ENCODE peak calls at places on chromosomes 13 and 19, in seven cellular contexts. D is stomach, W is vagina, E is breast epithelium, A is suprapubic skin, O is GM23338, N is sigmoid colon. X is an unnamed sample.

GRCh38 chr13:66660013-66660804 is 569.9 kb downstream of the PCDH9 start:
- DNase-seq in D (no peak), W (no peak), E (no peak), A (no peak), O (no peak), N (no peak), X (no peak)

GRCh38 chr19:2982983-2983350 is 5.6 kb downstream of the TLE6 start:
- DNase-seq in D (peak), W (no peak), E (peak), A (peak), O (no peak), N (peak), X (peak)

GRCh38 chr13:106847049-106847448 is 279.1 kb upstream of the ARGLU1 start:
- DNase-seq in D (no peak), W (no peak), E (no peak), A (no peak), O (no peak), N (no peak), X (no peak)

GRCh38 chr13:26914624-26915023 is 154.0 kb upstream of the GPR12 start:
- DNase-seq in D (no peak), W (no peak), E (no peak), A (peak), O (no peak), N (no peak), X (no peak)

GRCh38 chr13:95660981-95661581 is 15.9 kb upstream of the DNAJC3 start:
- DNase-seq in D (no peak), W (no peak), E (no peak), A (no peak), O (peak), N (no peak), X (no peak)

GRCh38 chr19:32345261-32346207 is at the start of gene ZNF507:
- DNase-seq in D (peak), W (no peak), E (peak), A (peak), O (peak), N (peak), X (peak)

GRCh38 chr13:57314897-57315520 is 148.0 kb downstream of the PRR20E start:
- DNase-seq in D (no peak), W (no peak), E (no peak), A (no peak), O (peak), N (no peak), X (no peak)

GRCh38 chr19:29098863-29099481 is 114.0 kb downstream of the UQCRFS1 start:
- DNase-seq in D (peak), W (no peak), E (no peak), A (peak), O (no peak), N (peak), X (peak)

GRCh38 chr19:12939292-12939606 is 840 bp downstream of the CALR start:
- DNase-seq in D (no peak), W (no peak), E (no peak), A (no peak), O (no peak), N (peak), X (no peak)

GRCh38 chr13:82803341-82803740 is 1078.9 kb downstream of the SLITRK1 start:
- DNase-seq in D (no peak), W (no peak), E (no peak), A (no peak), O (no peak), N (no peak), X (no peak)

GRCh38 chr19:41456342-41456918 is 13.5 kb downstream of the ERICH4 start:
- DNase-seq in D (no peak), W (no peak), E (no peak), A (no peak), O (no peak), N (no peak), X (no peak)

GRCh38 chr19:50663280-50663790 is 14.1 kb downstream of the C19orf81 start:
- DNase-seq in D (no peak), W (no peak), E (no peak), A (no peak), O (no peak), N (no peak), X (no peak)

GRCh38 chr13:44685641-44686040 is 109.5 kb upstream of the TSC22D1 start:
- DNase-seq in D (no peak), W (no peak), E (no peak), A (no peak), O (no peak), N (no peak), X (no peak)

GRCh38 chr13:72507394-72508199 is 219.8 kb downstream of the MZT1 start:
- DNase-seq in D (no peak), W (no peak), E (no peak), A (no peak), O (no peak), N (no peak), X (no peak)

GRCh38 chr19:19541572-19541971 is 3.5 kb downstream of the CILP2 start:
- DNase-seq in D (no peak), W (no peak), E (no peak), A (no peak), O (peak), N (no peak), X (no peak)

GRCh38 chr13:91017031-91017668 is 330.3 kb upstream of the MIR17HG start:
- DNase-seq in D (peak), W (no peak), E (no peak), A (no peak), O (peak), N (no peak), X (no peak)

GRCh38 chr13:41488124-41488523 is 30.8 kb downstream of the RGCC start:
- DNase-seq in D (no peak), W (no peak), E (no peak), A (no peak), O (no peak), N (no peak), X (no peak)

GRCh38 chr13:110197041-110197440 is 109.9 kb downstream of the COL4A1 start:
- DNase-seq in D (no peak), W (no peak), E (no peak), A (no peak), O (no peak), N (no peak), X (no peak)

GRCh38 chr13:38866649-38867048 is 124.0 kb downstream of the STOML3 start:
- DNase-seq in D (no peak), W (no peak), E (no peak), A (no peak), O (no peak), N (no peak), X (no peak)

GRCh38 chr19:19817357-19817756 is 4.2 kb downstream of the ZNF506 start:
- DNase-seq in D (no peak), W (no peak), E (no peak), A (no peak), O (no peak), N (no peak), X (no peak)

GRCh38 chr13:32811297-32811800 is 204.9 kb upstream of the KL start:
- DNase-seq in D (no peak), W (no peak), E (no peak), A (no peak), O (no peak), N (no peak), X (peak)

GRCh38 chr19:5246554-5247155 is 94.0 kb downstream of the PTPRS start:
- DNase-seq in D (no peak), W (no peak), E (no peak), A (no peak), O (no peak), N (no peak), X (no peak)

GRCh38 chr13:42970824-42971669 is 21.0 kb downstream of the EPSTI1 start:
- DNase-seq in D (peak), W (no peak), E (no peak), A (no peak), O (peak), N (no peak), X (peak)

GRCh38 chr19:38392707-38393308 is 4.3 kb downstream of the SPRED3 start:
- DNase-seq in D (peak), W (no peak), E (no peak), A (no peak), O (no peak), N (no peak), X (no peak)

GRCh38 chr13:33340631-33341030 is 55.1 kb upstream of the STARD13 start:
- DNase-seq in D (no peak), W (no peak), E (no peak), A (no peak), O (no peak), N (no peak), X (no peak)

GRCh38 chr19:45113628-45114027 is 20.6 kb downstream of the PPP1R37 start:
- DNase-seq in D (peak), W (no peak), E (peak), A (no peak), O (peak), N (no peak), X (no peak)

GRCh38 chr19:2507109-2507508 is 31.2 kb downstream of the GADD45B start:
- DNase-seq in D (peak), W (no peak), E (peak), A (no peak), O (no peak), N (no peak), X (no peak)

GRCh38 chr13:27487776-27488175 is 37.4 kb upstream of the MTIF3 start:
- DNase-seq in D (no peak), W (no peak), E (no peak), A (no peak), O (no peak), N (peak), X (no peak)

GRCh38 chr13:21583496-21583895 is 20.5 kb downstream of the MICU2 start:
- DNase-seq in D (no peak), W (no peak), E (no peak), A (no peak), O (peak), N (no peak), X (no peak)

GRCh38 chr19:11041194-11041593 is 48.1 kb upstream of the LDLR start:
- DNase-seq in D (no peak), W (no peak), E (no peak), A (no peak), O (no peak), N (no peak), X (no peak)

DNA sequence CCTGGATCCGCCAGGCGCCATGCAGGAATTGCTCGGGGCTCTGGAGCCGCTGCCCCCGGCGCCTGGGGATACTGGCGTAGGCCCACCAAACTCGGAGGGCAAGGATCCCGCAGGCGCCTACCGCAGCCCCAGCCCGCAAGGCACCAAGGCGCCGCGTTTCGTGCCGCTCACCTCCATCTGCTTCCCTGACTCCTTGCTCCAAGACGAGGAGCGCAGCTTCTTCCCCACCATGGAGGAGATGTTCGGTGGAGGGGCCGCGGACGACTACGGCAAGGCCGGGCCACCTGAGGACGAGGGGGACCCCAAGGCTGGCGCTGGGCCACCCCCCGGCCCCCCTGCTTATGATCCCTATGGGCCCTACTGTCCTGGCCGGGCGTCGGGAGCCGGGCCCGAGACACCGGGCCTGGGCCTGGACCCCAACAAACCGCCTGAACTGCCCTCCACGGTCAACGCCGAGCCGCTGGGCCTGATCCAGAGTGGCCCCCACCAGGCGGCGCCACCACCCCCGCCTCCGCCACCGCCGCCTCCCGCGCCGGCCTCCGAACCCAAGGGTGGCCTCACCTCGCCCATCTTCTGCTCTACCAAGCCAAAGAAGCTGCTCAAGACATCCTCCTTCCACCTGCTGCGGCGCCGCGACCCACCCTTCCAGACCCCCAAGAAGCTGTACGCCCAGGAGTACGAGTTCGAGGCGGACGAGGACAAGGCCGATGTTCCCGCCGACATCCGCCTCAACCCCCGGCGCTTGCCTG is 6.1 kb downstream of the PRR12 start:
- DNase-seq in D (no peak), W (no peak), E (no peak), A (no peak), O (no peak), N (no peak), X (no peak)
- TF ChIP-seq POLR2AphosphoS5 in D (no peak), W (no peak), E (no peak), A (no peak), O (no peak), N (no peak), X (no peak)

DNA sequence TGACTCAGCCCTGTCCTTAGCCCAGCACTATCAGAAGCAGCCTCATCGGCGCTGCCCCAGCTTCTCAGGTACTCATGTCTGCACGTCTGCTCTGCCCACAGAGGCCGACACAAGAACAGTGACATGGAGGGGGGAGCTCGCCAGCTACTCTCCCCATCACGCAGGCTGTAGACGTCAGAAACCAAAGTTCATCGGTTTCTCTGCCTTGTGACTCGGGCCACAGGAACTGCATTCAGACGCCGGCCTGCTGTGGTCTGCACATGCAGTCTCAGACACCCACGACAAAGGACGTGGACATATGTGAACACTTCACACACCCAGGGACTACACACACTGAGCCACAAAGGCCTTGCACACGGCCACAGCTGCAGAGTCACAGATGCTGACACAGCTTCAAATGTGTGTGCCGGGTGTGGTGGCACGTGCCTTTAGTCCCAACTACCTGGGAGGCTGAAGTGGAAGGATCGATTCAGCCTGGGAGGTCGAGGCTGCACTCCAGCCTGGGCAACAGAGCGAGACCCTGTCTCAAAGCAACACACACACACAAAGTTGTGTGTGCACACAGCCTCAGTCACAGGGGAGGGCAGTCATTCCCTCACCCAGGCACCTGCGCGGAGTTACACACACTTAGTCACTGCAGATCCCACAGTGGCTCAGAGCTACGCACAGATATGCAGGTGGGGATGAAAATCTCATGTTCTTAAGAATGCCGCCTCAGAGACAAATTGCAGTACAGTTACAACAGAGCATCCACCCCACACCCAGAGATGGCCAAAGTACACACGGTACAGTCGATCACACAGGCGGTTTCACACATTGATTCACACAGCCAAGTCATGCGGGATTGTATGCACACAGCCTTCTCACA is 4.9 kb upstream of the ZFP36 start:
- DNase-seq in D (peak), W (no peak), E (no peak), A (no peak), O (no peak), N (peak), X (no peak)
- TF ChIP-seq CTCF in D (no peak), W (no peak), E (no peak), A (no peak), O (no peak), N (no peak), X (no peak)

GRCh38 chr13:48873598-48873997 is 102.1 kb upstream of the FNDC3A start:
- DNase-seq in D (no peak), W (no peak), E (no peak), A (no peak), O (peak), N (no peak), X (no peak)

GRCh38 chr13:48873081-48873480 is 102.6 kb upstream of the FNDC3A start:
- DNase-seq in D (no peak), W (no peak), E (no peak), A (no peak), O (no peak), N (no peak), X (no peak)

GRCh38 chr13:48875071-48875470 is 100.6 kb upstream of the FNDC3A start:
- DNase-seq in D (no peak), W (no peak), E (no peak), A (no peak), O (peak), N (no peak), X (no peak)

GRCh38 chr13:48874165-48874564 is 101.5 kb upstream of the FNDC3A start:
- DNase-seq in D (no peak), W (no peak), E (no peak), A (no peak), O (no peak), N (no peak), X (no peak)

GRCh38 chr13:48876289-48876688 is 99.4 kb upstream of the FNDC3A start:
- DNase-seq in D (no peak), W (no peak), E (no peak), A (no peak), O (peak), N (no peak), X (no peak)
- TF ChIP-seq POLR2AphosphoS5 in D (no peak), W (no peak), E (no peak), A (no peak), O (peak), N (no peak), X (no peak)

GRCh38 chr13:112105884-112106283 is 38.9 kb downstream of the SOX1 start:
- DNase-seq in D (no peak), W (no peak), E (no peak), A (no peak), O (peak), N (no peak), X (peak)
- TF ChIP-seq CTCF in D (no peak), W (no peak), E (no peak), A (no peak), O (no peak), N (no peak), X (no peak)

X was measured in esophagus muscularis mucosa.